ENCODE peak calls at places on chromosomes 6 and 20, in ten cellular contexts. One of them, this sample, is unnamed.

GRCh38 chr6:150830409-150831165 is 34.9 kb upstream of the MTHFD1L start:
- DNase-seq in stimulated activated CD8-positive, alpha-beta memory T cell treated with anti-CD3 and anti-CD28 coated beads, Interleukin-7, amount 100 ng/mL, for 1 hour: no peak
- DNase-seq in CD4-positive, alpha-beta T cell: no peak
- DNase-seq in stimulated activated CD4-positive, alpha-beta T cell treated with anti-CD3 and anti-CD28 coated beads, Interleukin-15, amount 100 ng/mL, for 1 hour: no peak
- DNase-seq in NCI-H2171 treated with DMSO at 0.1 percent for 48 hours: no peak
- DNase-seq in A549: no peak
- DNase-seq in lower lobe of right lung: no peak
- DNase-seq in AG08396: peak; percentile 22
- DNase-seq in EL: peak; percentile 47
- DNase-seq in glutamatergic neuron: no peak
- DNase-seq in this sample: peak; percentile 32

GRCh38 chr6:151916075-151916474 is 108.6 kb downstream of the ESR1 start:
- DNase-seq in stimulated activated CD8-positive, alpha-beta memory T cell treated with anti-CD3 and anti-CD28 coated beads, Interleukin-7, amount 100 ng/mL, for 1 hour: no peak
- DNase-seq in CD4-positive, alpha-beta T cell: no peak
- DNase-seq in stimulated activated CD4-positive, alpha-beta T cell treated with anti-CD3 and anti-CD28 coated beads, Interleukin-15, amount 100 ng/mL, for 1 hour: no peak
- DNase-seq in NCI-H2171 treated with DMSO at 0.1 percent for 48 hours: no peak
- DNase-seq in A549: no peak
- DNase-seq in lower lobe of right lung: no peak
- DNase-seq in AG08396: no peak
- DNase-seq in EL: peak; percentile 11
- DNase-seq in glutamatergic neuron: no peak
- DNase-seq in this sample: no peak

GRCh38 chr20:47295921-47296426 is 60.5 kb downstream of the ZMYND8 start:
- DNase-seq in stimulated activated CD8-positive, alpha-beta memory T cell treated with anti-CD3 and anti-CD28 coated beads, Interleukin-7, amount 100 ng/mL, for 1 hour: no peak
- DNase-seq in CD4-positive, alpha-beta T cell: no peak
- DNase-seq in stimulated activated CD4-positive, alpha-beta T cell treated with anti-CD3 and anti-CD28 coated beads, Interleukin-15, amount 100 ng/mL, for 1 hour: no peak
- DNase-seq in NCI-H2171 treated with DMSO at 0.1 percent for 48 hours: no peak
- DNase-seq in A549: peak; percentile 84
- DNase-seq in lower lobe of right lung: no peak
- DNase-seq in AG08396: no peak
- DNase-seq in EL: no peak
- DNase-seq in glutamatergic neuron: no peak
- DNase-seq in this sample: peak; percentile 62

GRCh38 chr6:150697515-150697914 is 97.8 kb downstream of the PLEKHG1 start:
- DNase-seq in stimulated activated CD8-positive, alpha-beta memory T cell treated with anti-CD3 and anti-CD28 coated beads, Interleukin-7, amount 100 ng/mL, for 1 hour: no peak
- DNase-seq in CD4-positive, alpha-beta T cell: no peak
- DNase-seq in stimulated activated CD4-positive, alpha-beta T cell treated with anti-CD3 and anti-CD28 coated beads, Interleukin-15, amount 100 ng/mL, for 1 hour: no peak
- DNase-seq in NCI-H2171 treated with DMSO at 0.1 percent for 48 hours: peak; percentile 30
- DNase-seq in A549: peak; percentile 3
- DNase-seq in lower lobe of right lung: no peak
- DNase-seq in AG08396: no peak
- DNase-seq in EL: no peak
- DNase-seq in glutamatergic neuron: no peak
- DNase-seq in this sample: no peak

GRCh38 chr6:150196942-150197745 is 54.3 kb downstream of the PPP1R14C start:
- DNase-seq in stimulated activated CD8-positive, alpha-beta memory T cell treated with anti-CD3 and anti-CD28 coated beads, Interleukin-7, amount 100 ng/mL, for 1 hour: no peak
- DNase-seq in CD4-positive, alpha-beta T cell: no peak
- DNase-seq in stimulated activated CD4-positive, alpha-beta T cell treated with anti-CD3 and anti-CD28 coated beads, Interleukin-15, amount 100 ng/mL, for 1 hour: no peak
- DNase-seq in NCI-H2171 treated with DMSO at 0.1 percent for 48 hours: peak; percentile 26
- DNase-seq in A549: no peak
- DNase-seq in lower lobe of right lung: no peak
- DNase-seq in AG08396: no peak
- DNase-seq in EL: no peak
- DNase-seq in glutamatergic neuron: no peak
- DNase-seq in this sample: no peak

GRCh38 chr6:13787146-13787545 is 27.2 kb downstream of the MCUR1 start:
- DNase-seq in stimulated activated CD8-positive, alpha-beta memory T cell treated with anti-CD3 and anti-CD28 coated beads, Interleukin-7, amount 100 ng/mL, for 1 hour: no peak
- DNase-seq in CD4-positive, alpha-beta T cell: no peak
- DNase-seq in stimulated activated CD4-positive, alpha-beta T cell treated with anti-CD3 and anti-CD28 coated beads, Interleukin-15, amount 100 ng/mL, for 1 hour: no peak
- DNase-seq in NCI-H2171 treated with DMSO at 0.1 percent for 48 hours: no peak
- DNase-seq in A549: no peak
- DNase-seq in lower lobe of right lung: no peak
- DNase-seq in AG08396: peak; percentile 30
- DNase-seq in EL: no peak
- DNase-seq in glutamatergic neuron: no peak
- DNase-seq in this sample: peak; percentile 74

GRCh38 chr6:152748843-152749242 is 1.8 kb upstream of the VIP start:
- DNase-seq in stimulated activated CD8-positive, alpha-beta memory T cell treated with anti-CD3 and anti-CD28 coated beads, Interleukin-7, amount 100 ng/mL, for 1 hour: no peak
- DNase-seq in CD4-positive, alpha-beta T cell: no peak
- DNase-seq in stimulated activated CD4-positive, alpha-beta T cell treated with anti-CD3 and anti-CD28 coated beads, Interleukin-15, amount 100 ng/mL, for 1 hour: no peak
- DNase-seq in NCI-H2171 treated with DMSO at 0.1 percent for 48 hours: peak; percentile 4
- DNase-seq in A549: peak; percentile 16
- DNase-seq in lower lobe of right lung: no peak
- DNase-seq in AG08396: no peak
- DNase-seq in EL: no peak
- DNase-seq in glutamatergic neuron: no peak
- DNase-seq in this sample: no peak

GRCh38 chr6:40409143-40409542 is 178.0 kb downstream of the LRFN2 start:
- DNase-seq in stimulated activated CD8-positive, alpha-beta memory T cell treated with anti-CD3 and anti-CD28 coated beads, Interleukin-7, amount 100 ng/mL, for 1 hour: no peak
- DNase-seq in CD4-positive, alpha-beta T cell: no peak
- DNase-seq in stimulated activated CD4-positive, alpha-beta T cell treated with anti-CD3 and anti-CD28 coated beads, Interleukin-15, amount 100 ng/mL, for 1 hour: no peak
- DNase-seq in NCI-H2171 treated with DMSO at 0.1 percent for 48 hours: peak; percentile 71
- DNase-seq in A549: no peak
- DNase-seq in lower lobe of right lung: no peak
- DNase-seq in AG08396: no peak
- DNase-seq in EL: no peak
- DNase-seq in glutamatergic neuron: no peak
- DNase-seq in this sample: no peak

GRCh38 chr20:49699200-49699992 is 14.3 kb downstream of the B4GALT5 start:
- DNase-seq in stimulated activated CD8-positive, alpha-beta memory T cell treated with anti-CD3 and anti-CD28 coated beads, Interleukin-7, amount 100 ng/mL, for 1 hour: no peak
- DNase-seq in CD4-positive, alpha-beta T cell: no peak
- DNase-seq in stimulated activated CD4-positive, alpha-beta T cell treated with anti-CD3 and anti-CD28 coated beads, Interleukin-15, amount 100 ng/mL, for 1 hour: no peak
- DNase-seq in NCI-H2171 treated with DMSO at 0.1 percent for 48 hours: peak; percentile 48
- DNase-seq in A549: peak; percentile 74
- DNase-seq in lower lobe of right lung: no peak
- DNase-seq in AG08396: no peak
- DNase-seq in EL: peak; percentile 82
- DNase-seq in glutamatergic neuron: no peak
- DNase-seq in this sample: peak; percentile 81

GRCh38 chr6:11207199-11207968 is 25.1 kb downstream of the NEDD9 start:
- DNase-seq in stimulated activated CD8-positive, alpha-beta memory T cell treated with anti-CD3 and anti-CD28 coated beads, Interleukin-7, amount 100 ng/mL, for 1 hour: no peak
- DNase-seq in CD4-positive, alpha-beta T cell: no peak
- DNase-seq in stimulated activated CD4-positive, alpha-beta T cell treated with anti-CD3 and anti-CD28 coated beads, Interleukin-15, amount 100 ng/mL, for 1 hour: no peak
- DNase-seq in NCI-H2171 treated with DMSO at 0.1 percent for 48 hours: no peak
- DNase-seq in A549: peak; percentile 98
- DNase-seq in lower lobe of right lung: peak; percentile 75
- DNase-seq in AG08396: peak; percentile 62
- DNase-seq in EL: peak; percentile 97
- DNase-seq in glutamatergic neuron: no peak
- DNase-seq in this sample: peak; percentile 100

GRCh38 chr6:133741375-133741861 is 147.5 kb upstream of the TCF21 start:
- DNase-seq in stimulated activated CD8-positive, alpha-beta memory T cell treated with anti-CD3 and anti-CD28 coated beads, Interleukin-7, amount 100 ng/mL, for 1 hour: no peak
- DNase-seq in CD4-positive, alpha-beta T cell: no peak
- DNase-seq in stimulated activated CD4-positive, alpha-beta T cell treated with anti-CD3 and anti-CD28 coated beads, Interleukin-15, amount 100 ng/mL, for 1 hour: no peak
- DNase-seq in NCI-H2171 treated with DMSO at 0.1 percent for 48 hours: peak; percentile 100
- DNase-seq in A549: peak; percentile 80
- DNase-seq in lower lobe of right lung: no peak
- DNase-seq in AG08396: no peak
- DNase-seq in EL: no peak
- DNase-seq in glutamatergic neuron: peak; percentile 56
- DNase-seq in this sample: peak; percentile 22

GRCh38 chr6:52136934-52137467 is 49.2 kb upstream of the IL17A start:
- DNase-seq in stimulated activated CD8-positive, alpha-beta memory T cell treated with anti-CD3 and anti-CD28 coated beads, Interleukin-7, amount 100 ng/mL, for 1 hour: no peak
- DNase-seq in CD4-positive, alpha-beta T cell: no peak
- DNase-seq in stimulated activated CD4-positive, alpha-beta T cell treated with anti-CD3 and anti-CD28 coated beads, Interleukin-15, amount 100 ng/mL, for 1 hour: no peak
- DNase-seq in NCI-H2171 treated with DMSO at 0.1 percent for 48 hours: no peak
- DNase-seq in A549: no peak
- DNase-seq in lower lobe of right lung: no peak
- DNase-seq in AG08396: no peak
- DNase-seq in EL: no peak
- DNase-seq in glutamatergic neuron: no peak
- DNase-seq in this sample: no peak

GRCh38 chr20:11267131-11267761 is 593.4 kb upstream of the JAG1 start:
- DNase-seq in stimulated activated CD8-positive, alpha-beta memory T cell treated with anti-CD3 and anti-CD28 coated beads, Interleukin-7, amount 100 ng/mL, for 1 hour: no peak
- DNase-seq in CD4-positive, alpha-beta T cell: no peak
- DNase-seq in stimulated activated CD4-positive, alpha-beta T cell treated with anti-CD3 and anti-CD28 coated beads, Interleukin-15, amount 100 ng/mL, for 1 hour: no peak
- DNase-seq in NCI-H2171 treated with DMSO at 0.1 percent for 48 hours: no peak
- DNase-seq in A549: peak; percentile 93
- DNase-seq in lower lobe of right lung: no peak
- DNase-seq in AG08396: peak; percentile 88
- DNase-seq in EL: peak; percentile 97
- DNase-seq in glutamatergic neuron: no peak
- DNase-seq in this sample: peak; percentile 97

GRCh38 chr6:82331031-82331773 is 32.4 kb upstream of the TPBG start:
- DNase-seq in stimulated activated CD8-positive, alpha-beta memory T cell treated with anti-CD3 and anti-CD28 coated beads, Interleukin-7, amount 100 ng/mL, for 1 hour: no peak
- DNase-seq in CD4-positive, alpha-beta T cell: no peak
- DNase-seq in stimulated activated CD4-positive, alpha-beta T cell treated with anti-CD3 and anti-CD28 coated beads, Interleukin-15, amount 100 ng/mL, for 1 hour: no peak
- DNase-seq in NCI-H2171 treated with DMSO at 0.1 percent for 48 hours: no peak
- DNase-seq in A549: peak; percentile 59
- DNase-seq in lower lobe of right lung: no peak
- DNase-seq in AG08396: peak; percentile 5
- DNase-seq in EL: peak; percentile 85
- DNase-seq in glutamatergic neuron: no peak
- DNase-seq in this sample: peak; percentile 49

GRCh38 chr6:32962427-32962826 is 6.0 kb upstream of the BRD2 start:
- DNase-seq in stimulated activated CD8-positive, alpha-beta memory T cell treated with anti-CD3 and anti-CD28 coated beads, Interleukin-7, amount 100 ng/mL, for 1 hour: no peak
- DNase-seq in CD4-positive, alpha-beta T cell: no peak
- DNase-seq in stimulated activated CD4-positive, alpha-beta T cell treated with anti-CD3 and anti-CD28 coated beads, Interleukin-15, amount 100 ng/mL, for 1 hour: no peak
- DNase-seq in NCI-H2171 treated with DMSO at 0.1 percent for 48 hours: no peak
- DNase-seq in A549: no peak
- DNase-seq in lower lobe of right lung: no peak
- DNase-seq in AG08396: no peak
- DNase-seq in EL: no peak
- DNase-seq in glutamatergic neuron: no peak
- DNase-seq in this sample: no peak

GRCh38 chr6:27168108-27168507 is 79.4 kb upstream of the PRSS16 start:
- DNase-seq in stimulated activated CD8-positive, alpha-beta memory T cell treated with anti-CD3 and anti-CD28 coated beads, Interleukin-7, amount 100 ng/mL, for 1 hour: no peak
- DNase-seq in CD4-positive, alpha-beta T cell: no peak
- DNase-seq in stimulated activated CD4-positive, alpha-beta T cell treated with anti-CD3 and anti-CD28 coated beads, Interleukin-15, amount 100 ng/mL, for 1 hour: no peak
- DNase-seq in NCI-H2171 treated with DMSO at 0.1 percent for 48 hours: no peak
- DNase-seq in A549: no peak
- DNase-seq in lower lobe of right lung: no peak
- DNase-seq in AG08396: peak; percentile 17
- DNase-seq in EL: peak; percentile 44
- DNase-seq in glutamatergic neuron: no peak
- DNase-seq in this sample: peak; percentile 39

GRCh38 chr6:11909696-11910132 is 102.4 kb upstream of the HIVEP1 start:
- DNase-seq in stimulated activated CD8-positive, alpha-beta memory T cell treated with anti-CD3 and anti-CD28 coated beads, Interleukin-7, amount 100 ng/mL, for 1 hour: no peak
- DNase-seq in CD4-positive, alpha-beta T cell: no peak
- DNase-seq in stimulated activated CD4-positive, alpha-beta T cell treated with anti-CD3 and anti-CD28 coated beads, Interleukin-15, amount 100 ng/mL, for 1 hour: no peak
- DNase-seq in NCI-H2171 treated with DMSO at 0.1 percent for 48 hours: no peak
- DNase-seq in A549: no peak
- DNase-seq in lower lobe of right lung: no peak
- DNase-seq in AG08396: no peak
- DNase-seq in EL: peak; percentile 75
- DNase-seq in glutamatergic neuron: no peak
- DNase-seq in this sample: peak; percentile 88

GRCh38 chr6:4059115-4059777 is 19.7 kb downstream of the FAM217A start:
- DNase-seq in stimulated activated CD8-positive, alpha-beta memory T cell treated with anti-CD3 and anti-CD28 coated beads, Interleukin-7, amount 100 ng/mL, for 1 hour: peak; percentile 25
- DNase-seq in CD4-positive, alpha-beta T cell: peak; percentile 21
- DNase-seq in stimulated activated CD4-positive, alpha-beta T cell treated with anti-CD3 and anti-CD28 coated beads, Interleukin-15, amount 100 ng/mL, for 1 hour: no peak
- DNase-seq in NCI-H2171 treated with DMSO at 0.1 percent for 48 hours: no peak
- DNase-seq in A549: peak; percentile 71
- DNase-seq in lower lobe of right lung: no peak
- DNase-seq in AG08396: peak; percentile 72
- DNase-seq in EL: peak; percentile 93
- DNase-seq in glutamatergic neuron: no peak
- DNase-seq in this sample: peak; percentile 84

GRCh38 chr6:134724653-134725340 is 225.1 kb downstream of the ALDH8A1 start:
- DNase-seq in stimulated activated CD8-positive, alpha-beta memory T cell treated with anti-CD3 and anti-CD28 coated beads, Interleukin-7, amount 100 ng/mL, for 1 hour: no peak
- DNase-seq in CD4-positive, alpha-beta T cell: no peak
- DNase-seq in stimulated activated CD4-positive, alpha-beta T cell treated with anti-CD3 and anti-CD28 coated beads, Interleukin-15, amount 100 ng/mL, for 1 hour: no peak
- DNase-seq in NCI-H2171 treated with DMSO at 0.1 percent for 48 hours: no peak
- DNase-seq in A549: peak; percentile 46
- DNase-seq in lower lobe of right lung: no peak
- DNase-seq in AG08396: peak; percentile 36
- DNase-seq in EL: peak; percentile 51
- DNase-seq in glutamatergic neuron: no peak
- DNase-seq in this sample: peak; percentile 68

GRCh38 chr6:147204843-147205311 is 660 bp downstream of the STXBP5 start:
- DNase-seq in stimulated activated CD8-positive, alpha-beta memory T cell treated with anti-CD3 and anti-CD28 coated beads, Interleukin-7, amount 100 ng/mL, for 1 hour: no peak
- DNase-seq in CD4-positive, alpha-beta T cell: no peak
- DNase-seq in stimulated activated CD4-positive, alpha-beta T cell treated with anti-CD3 and anti-CD28 coated beads, Interleukin-15, amount 100 ng/mL, for 1 hour: no peak
- DNase-seq in NCI-H2171 treated with DMSO at 0.1 percent for 48 hours: no peak
- DNase-seq in A549: no peak
- DNase-seq in lower lobe of right lung: no peak
- DNase-seq in AG08396: no peak
- DNase-seq in EL: peak; percentile 14
- DNase-seq in glutamatergic neuron: no peak
- DNase-seq in this sample: peak; percentile 18

GRCh38 chr6:130412556-130413290 is 46.9 kb downstream of the TMEM200A start:
- DNase-seq in stimulated activated CD8-positive, alpha-beta memory T cell treated with anti-CD3 and anti-CD28 coated beads, Interleukin-7, amount 100 ng/mL, for 1 hour: no peak
- DNase-seq in CD4-positive, alpha-beta T cell: no peak
- DNase-seq in stimulated activated CD4-positive, alpha-beta T cell treated with anti-CD3 and anti-CD28 coated beads, Interleukin-15, amount 100 ng/mL, for 1 hour: no peak
- DNase-seq in NCI-H2171 treated with DMSO at 0.1 percent for 48 hours: no peak
- DNase-seq in A549: no peak
- DNase-seq in lower lobe of right lung: no peak
- DNase-seq in AG08396: no peak
- DNase-seq in EL: peak; percentile 18
- DNase-seq in glutamatergic neuron: no peak
- DNase-seq in this sample: no peak

GRCh38 chr6:154399097-154399496 is 42.5 kb upstream of the IPCEF1 start:
- DNase-seq in stimulated activated CD8-positive, alpha-beta memory T cell treated with anti-CD3 and anti-CD28 coated beads, Interleukin-7, amount 100 ng/mL, for 1 hour: no peak
- DNase-seq in CD4-positive, alpha-beta T cell: no peak
- DNase-seq in stimulated activated CD4-positive, alpha-beta T cell treated with anti-CD3 and anti-CD28 coated beads, Interleukin-15, amount 100 ng/mL, for 1 hour: no peak
- DNase-seq in NCI-H2171 treated with DMSO at 0.1 percent for 48 hours: no peak
- DNase-seq in A549: no peak
- DNase-seq in lower lobe of right lung: no peak
- DNase-seq in AG08396: no peak
- DNase-seq in EL: peak; percentile 65
- DNase-seq in glutamatergic neuron: no peak
- DNase-seq in this sample: peak; percentile 77

GRCh38 chr20:47669489-47669888 is 115.8 kb downstream of the SULF2 start:
- DNase-seq in stimulated activated CD8-positive, alpha-beta memory T cell treated with anti-CD3 and anti-CD28 coated beads, Interleukin-7, amount 100 ng/mL, for 1 hour: no peak
- DNase-seq in CD4-positive, alpha-beta T cell: no peak
- DNase-seq in stimulated activated CD4-positive, alpha-beta T cell treated with anti-CD3 and anti-CD28 coated beads, Interleukin-15, amount 100 ng/mL, for 1 hour: no peak
- DNase-seq in NCI-H2171 treated with DMSO at 0.1 percent for 48 hours: no peak
- DNase-seq in A549: no peak
- DNase-seq in lower lobe of right lung: no peak
- DNase-seq in AG08396: no peak
- DNase-seq in EL: no peak
- DNase-seq in glutamatergic neuron: no peak
- DNase-seq in this sample: no peak

GRCh38 chr6:111871207-111871606 is 2.0 kb downstream of the FYN start:
- DNase-seq in stimulated activated CD8-positive, alpha-beta memory T cell treated with anti-CD3 and anti-CD28 coated beads, Interleukin-7, amount 100 ng/mL, for 1 hour: no peak
- DNase-seq in CD4-positive, alpha-beta T cell: no peak
- DNase-seq in stimulated activated CD4-positive, alpha-beta T cell treated with anti-CD3 and anti-CD28 coated beads, Interleukin-15, amount 100 ng/mL, for 1 hour: no peak
- DNase-seq in NCI-H2171 treated with DMSO at 0.1 percent for 48 hours: no peak
- DNase-seq in A549: no peak
- DNase-seq in lower lobe of right lung: no peak
- DNase-seq in AG08396: no peak
- DNase-seq in EL: peak; percentile 17
- DNase-seq in glutamatergic neuron: no peak
- DNase-seq in this sample: no peak

GRCh38 chr6:79684821-79685220 is 53.7 kb downstream of the SH3BGRL2 start:
- DNase-seq in stimulated activated CD8-positive, alpha-beta memory T cell treated with anti-CD3 and anti-CD28 coated beads, Interleukin-7, amount 100 ng/mL, for 1 hour: no peak
- DNase-seq in CD4-positive, alpha-beta T cell: no peak
- DNase-seq in stimulated activated CD4-positive, alpha-beta T cell treated with anti-CD3 and anti-CD28 coated beads, Interleukin-15, amount 100 ng/mL, for 1 hour: no peak
- DNase-seq in NCI-H2171 treated with DMSO at 0.1 percent for 48 hours: peak; percentile 44
- DNase-seq in A549: no peak
- DNase-seq in lower lobe of right lung: no peak
- DNase-seq in AG08396: no peak
- DNase-seq in EL: no peak
- DNase-seq in glutamatergic neuron: no peak
- DNase-seq in this sample: peak; percentile 9

GRCh38 chr20:19552144-19552895 is 205.7 kb upstream of the RIN2 start:
- DNase-seq in stimulated activated CD8-positive, alpha-beta memory T cell treated with anti-CD3 and anti-CD28 coated beads, Interleukin-7, amount 100 ng/mL, for 1 hour: no peak
- DNase-seq in CD4-positive, alpha-beta T cell: no peak
- DNase-seq in stimulated activated CD4-positive, alpha-beta T cell treated with anti-CD3 and anti-CD28 coated beads, Interleukin-15, amount 100 ng/mL, for 1 hour: no peak
- DNase-seq in NCI-H2171 treated with DMSO at 0.1 percent for 48 hours: peak; percentile 76
- DNase-seq in A549: peak; percentile 25
- DNase-seq in lower lobe of right lung: peak; percentile 50
- DNase-seq in AG08396: no peak
- DNase-seq in EL: no peak
- DNase-seq in glutamatergic neuron: peak; percentile 52
- DNase-seq in this sample: no peak

GRCh38 chr6:52975580-52975979 is 19.5 kb downstream of the GSTA4 start:
- DNase-seq in stimulated activated CD8-positive, alpha-beta memory T cell treated with anti-CD3 and anti-CD28 coated beads, Interleukin-7, amount 100 ng/mL, for 1 hour: no peak
- DNase-seq in CD4-positive, alpha-beta T cell: no peak
- DNase-seq in stimulated activated CD4-positive, alpha-beta T cell treated with anti-CD3 and anti-CD28 coated beads, Interleukin-15, amount 100 ng/mL, for 1 hour: no peak
- DNase-seq in NCI-H2171 treated with DMSO at 0.1 percent for 48 hours: no peak
- DNase-seq in A549: no peak
- DNase-seq in lower lobe of right lung: no peak
- DNase-seq in AG08396: no peak
- DNase-seq in EL: no peak
- DNase-seq in glutamatergic neuron: no peak
- DNase-seq in this sample: no peak

GRCh38 chr20:46850416-46850815 is 44.2 kb upstream of the EYA2 start:
- DNase-seq in stimulated activated CD8-positive, alpha-beta memory T cell treated with anti-CD3 and anti-CD28 coated beads, Interleukin-7, amount 100 ng/mL, for 1 hour: no peak
- DNase-seq in CD4-positive, alpha-beta T cell: no peak
- DNase-seq in stimulated activated CD4-positive, alpha-beta T cell treated with anti-CD3 and anti-CD28 coated beads, Interleukin-15, amount 100 ng/mL, for 1 hour: no peak
- DNase-seq in NCI-H2171 treated with DMSO at 0.1 percent for 48 hours: no peak
- DNase-seq in A549: no peak
- DNase-seq in lower lobe of right lung: no peak
- DNase-seq in AG08396: no peak
- DNase-seq in EL: no peak
- DNase-seq in glutamatergic neuron: no peak
- DNase-seq in this sample: no peak